ENCODE peak calls at places on chromosomes 1 and 21, in eight cellular contexts. D is IMR-90, L is keratinocyte, N is psoas muscle, W is astrocyte of the spinal cord, X is lung, Q is PC-3, Y is epithelial cell of esophagus. H is an unnamed sample.

GRCh38 chr1:109191377-109191776 is 22.3 kb upstream of the SARS1 start:
- DNase-seq in Q (no peak), X (no peak), N (no peak), L (no peak), D (no peak), W (no peak), Y (no peak), H (no peak)

GRCh38 chr1:28887835-28888682 is 26.3 kb upstream of the EPB41 start:
- DNase-seq in D (no peak), N (no peak), Q (no peak), X (no peak), W (no peak), Y (peak; percentile 21), L (no peak), H (no peak)

GRCh38 chr1:39561321-39561720 is 15.3 kb downstream of the PABPC4 start:
- DNase-seq in X (no peak), N (no peak), Y (no peak), Q (no peak), L (no peak), D (no peak), W (no peak), H (no peak)

GRCh38 chr1:119286587-119287181 is 81.9 kb upstream of the HAO2 start:
- DNase-seq in X (no peak), W (peak; percentile 39), D (peak; percentile 4), L (no peak), N (no peak), Q (peak; percentile 74), Y (peak; percentile 65), H (no peak)

GRCh38 chr1:108590947-108591346 is 31.0 kb downstream of the EEIG2 start:
- DNase-seq in N (no peak), W (peak; percentile 92), D (peak; percentile 95), Y (peak; percentile 31), Q (peak; percentile 78), X (no peak), L (no peak), H (peak; percentile 93)

GRCh38 chr1:1211541-1212511 is 2.1 kb downstream of the TNFRSF4 start:
- DNase-seq in L (no peak), Q (no peak), N (peak; percentile 44), W (no peak), X (no peak), D (no peak), Y (no peak), H (no peak)

GRCh38 chr1:108852541-108852940 is 4.4 kb downstream of the AKNAD1 start:
- DNase-seq in D (no peak), X (no peak), L (no peak), Q (no peak), Y (no peak), W (no peak), N (no peak), H (no peak)

GRCh38 chr1:238409191-238409846 is 518.6 kb upstream of the ZP4 start:
- DNase-seq in W (peak; percentile 97), Y (peak; percentile 61), X (no peak), D (peak; percentile 93), N (no peak), Q (peak; percentile 54), L (no peak), H (no peak)

GRCh38 chr1:216034506-216034905 is 388.7 kb downstream of the USH2A start:
- DNase-seq in W (no peak), D (peak; percentile 6), L (no peak), Q (peak; percentile 60), Y (peak; percentile 19), N (no peak), X (no peak), H (no peak)

GRCh38 chr1:77382361-77382760 is 100.5 kb downstream of the AK5 start:
- DNase-seq in L (no peak), Q (no peak), N (no peak), W (no peak), Y (peak; percentile 14), X (no peak), D (peak; percentile 66), H (no peak)

GRCh38 chr1:188988589-188988988 is 1489.1 kb downstream of the BRINP3 start:
- DNase-seq in N (no peak), Q (peak; percentile 10), L (no peak), D (peak; percentile 27), X (no peak), W (no peak), Y (no peak), H (no peak)

GRCh38 chr1:13539683-13540082 is 25.9 kb upstream of the LRRC38 start:
- DNase-seq in X (no peak), W (no peak), N (no peak), Y (no peak), Q (no peak), D (no peak), L (no peak), H (no peak)
- TF ChIP-seq CTCF in X (no peak), W (no peak), N (no peak), Y (no peak), Q (peak; percentile 38), D (no peak), L (peak; percentile 30), H (no peak)

GRCh38 chr1:156420209-156421061 is 51.4 kb downstream of the RHBG start:
- DNase-seq in Q (no peak), X (no peak), W (no peak), L (no peak), N (no peak), Y (no peak), D (no peak), H (no peak)
- H3K4me3 ChIP-seq in Q (no peak overlapping the region), X (no peak overlapping the region), W (no peak overlapping the region), L (no peak overlapping the region), N (peak overlapping the region; percentile 58), Y (no peak overlapping the region), D (no peak overlapping the region), H (no peak overlapping the region)

DNA sequence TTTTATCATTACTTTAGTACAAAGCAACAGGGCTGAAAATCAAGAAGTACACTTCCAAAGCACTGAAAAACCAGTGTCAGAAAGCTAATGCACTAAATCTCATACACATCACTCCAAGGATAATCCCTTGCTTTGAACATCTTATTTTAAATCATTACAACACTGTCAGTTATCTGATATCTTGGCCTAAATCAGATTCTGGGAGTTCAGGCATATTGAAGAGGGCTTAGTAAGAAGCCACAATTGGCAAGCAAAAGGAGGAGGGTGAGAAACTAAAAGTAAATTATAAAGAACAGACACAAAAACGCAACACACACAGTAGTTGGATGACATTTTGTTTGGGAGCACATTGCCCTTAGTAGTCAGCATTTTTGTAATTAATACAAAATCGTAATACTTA is 448.4 kb downstream of the PCP4 start:
- DNase-seq in L (no peak), W (no peak), Q (no peak), D (no peak), N (no peak), X (no peak), Y (no peak), H (no peak)
- TF ChIP-seq CTCF in L (no peak), W (no peak), Q (no peak), D (no peak), N (no peak), X (no peak), Y (no peak), H (no peak)

GRCh38 chr1:19390901-19391595 is 78.9 kb downstream of the SLC66A1 start:
- DNase-seq in D (peak; percentile 80), W (peak; percentile 93), Q (peak; percentile 55), X (peak; percentile 47), N (peak; percentile 75), L (no peak), Y (peak; percentile 44), H (peak; percentile 89)

GRCh38 chr1:19391596-19391981 is 79.5 kb downstream of the SLC66A1 start:
- DNase-seq in L (no peak), W (no peak), Q (no peak), X (no peak), Y (no peak), N (no peak), D (no peak), H (no peak)

GRCh38 chr1:19392221-19392620 is 80.1 kb downstream of the SLC66A1 start:
- DNase-seq in Q (no peak), N (no peak), W (no peak), Y (no peak), L (no peak), D (no peak), X (no peak), H (no peak)

GRCh38 chr1:19388980-19389379 is 76.9 kb downstream of the SLC66A1 start:
- DNase-seq in D (no peak), Y (no peak), X (no peak), L (no peak), Q (no peak), N (no peak), W (no peak), H (no peak)

DNA sequence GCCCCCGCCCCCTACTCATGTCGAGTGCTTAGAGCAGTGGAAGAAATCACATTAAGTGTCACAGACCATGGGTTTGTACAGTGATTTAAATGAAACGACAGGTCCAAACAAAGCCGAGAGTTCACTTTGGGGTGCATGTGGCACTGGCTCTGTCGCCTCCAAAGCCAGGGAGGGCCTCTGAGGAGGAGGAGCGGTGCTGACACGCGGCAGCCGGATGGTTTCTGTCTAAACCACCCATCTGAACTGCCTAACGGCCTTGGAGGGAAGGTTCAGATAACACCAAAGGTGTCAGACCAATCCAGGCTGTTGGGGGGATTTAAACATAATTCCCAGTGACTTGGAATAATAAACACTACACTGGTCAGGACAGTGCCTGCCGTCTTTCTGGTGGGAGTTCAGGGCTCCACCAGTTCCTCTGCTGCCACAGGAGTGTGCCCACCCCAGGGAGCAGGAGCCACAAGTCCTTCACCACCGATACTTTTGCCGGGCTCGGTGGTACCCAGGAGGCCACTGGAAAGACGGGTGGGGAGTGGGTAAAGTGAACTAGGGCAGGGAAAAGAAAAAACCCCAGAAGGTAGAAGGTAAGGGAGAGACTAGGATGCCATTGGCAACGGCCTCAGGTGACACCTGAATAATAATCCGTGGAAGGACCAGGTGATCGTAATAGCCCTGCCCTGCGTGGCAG is 78.2 kb downstream of the SLC66A1 start:
- DNase-seq in D (no peak), N (no peak), Q (no peak), W (no peak), X (no peak), L (no peak), Y (no peak), H (no peak)
- H3K4me3 ChIP-seq in D (no peak overlapping the region), N (no peak overlapping the region), Q (no peak overlapping the region), W (no peak overlapping the region), X (no peak overlapping the region), L (no peak overlapping the region), Y (no peak overlapping the region), H (peak overlapping the region; percentile 24)

DNA sequence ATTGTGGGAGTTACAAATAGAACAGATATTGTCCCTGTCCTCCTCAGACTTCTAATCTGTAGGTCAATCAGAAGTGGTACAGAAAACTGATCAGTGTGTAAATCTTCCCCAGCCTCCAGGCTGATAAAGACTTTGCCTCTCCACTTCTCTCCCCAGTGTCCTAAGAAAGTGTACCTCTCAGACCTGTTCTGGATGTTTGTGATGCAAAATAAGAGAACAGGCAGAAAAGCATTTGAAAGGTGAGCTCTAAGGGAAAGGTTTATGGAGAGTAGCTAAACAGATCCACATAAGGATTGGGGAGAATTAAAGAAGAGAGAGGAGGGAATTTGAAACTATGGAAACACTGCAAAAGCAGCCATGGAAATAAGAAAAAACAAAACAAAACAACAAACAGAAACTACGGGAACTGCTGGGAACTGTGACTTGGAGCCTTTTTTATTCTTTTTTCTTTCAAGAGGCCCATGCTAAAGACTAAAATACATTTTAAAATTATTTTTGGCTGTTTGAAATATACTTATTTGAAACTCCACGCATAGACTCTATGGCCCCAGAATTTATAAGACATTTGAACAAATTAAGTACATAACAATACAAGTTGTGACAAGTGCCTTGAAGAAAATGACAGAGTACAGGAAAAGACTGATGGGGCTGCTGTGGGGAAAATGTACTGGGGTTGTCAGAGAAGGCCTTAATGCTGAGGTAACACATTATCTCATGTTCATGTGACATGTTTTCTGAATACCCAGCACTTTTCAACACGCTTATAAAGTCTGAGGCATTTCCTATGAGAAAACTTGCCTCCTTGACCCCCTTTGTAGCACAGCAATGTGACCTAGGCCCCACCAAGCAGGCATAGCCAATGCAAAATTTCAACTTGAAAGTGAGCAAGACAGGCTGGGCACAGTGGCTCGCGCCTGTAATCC is 51.2 kb downstream of the TRAF5 start:
- DNase-seq in X (no peak), Q (no peak), Y (peak; percentile 39), N (no peak), D (no peak), L (no peak), W (no peak), H (no peak)
- TF ChIP-seq CTCF in X (no peak), Q (no peak), Y (no peak), N (no peak), D (no peak), L (no peak), W (no peak), H (no peak)